ENCODE peak calls at places on chromosomes 4 and X, in four cellular contexts. D is H1, V is H9, R is IMR-90. Q is an unnamed sample.

GRCh38 chr4:92812652-92813051 is 508.9 kb downstream of the GRID2 start:
- DNase-seq in D (no peak), V (no peak), R (no peak), Q (no peak)

GRCh38 chr4:17865866-17866363 is 55.1 kb downstream of the NCAPG start:
- DNase-seq in D (no peak), V (no peak), R (no peak), Q (no peak)

GRCh38 chrX:39174761-39175417 is 373.6 kb downstream of the MID1IP1 start:
- DNase-seq in D (no peak), V (no peak), R (no peak), Q (no peak)

GRCh38 chr4:187283306-187283705 is 559.6 kb upstream of the FAT1 start:
- DNase-seq in D (no peak), V (no peak), R (peak), Q (no peak)

GRCh38 chr4:72326692-72327632 is 242.1 kb downstream of the ADAMTS3 start:
- DNase-seq in D (no peak), V (no peak), R (peak), Q (peak)

GRCh38 chrX:350148-350533 is 31.5 kb upstream of the GTPBP6 start:
- DNase-seq in D (no peak), V (no peak), R (no peak), Q (no peak)

GRCh38 chrX:97685753-97686152 is 802.0 kb downstream of the RPA4 start:
- DNase-seq in D (no peak), V (no peak), R (peak), Q (peak)

GRCh38 chr4:25080571-25080970 is 49.8 kb upstream of the LGI2 start:
- DNase-seq in D (no peak), V (no peak), R (no peak), Q (no peak)

GRCh38 chrX:112834016-112834855 is 6.4 kb downstream of the AMOT start:
- DNase-seq in D (no peak), V (no peak), R (peak), Q (peak)

GRCh38 chr4:69823048-69823447 is 36.9 kb downstream of the SULT1E1 start:
- DNase-seq in D (no peak), V (no peak), R (no peak), Q (no peak)

GRCh38 chrX:1465261-1466231 is 12.8 kb upstream of the ASMTL start:
- DNase-seq in D (no peak), V (peak), R (no peak), Q (no peak)

GRCh38 chr4:123871351-123871750 is 474.8 kb downstream of the SPRY1 start:
- DNase-seq in D (no peak), V (no peak), R (no peak), Q (peak)

GRCh38 chrX:134774190-134775048 is 116.1 kb upstream of the PLAC1 start:
- DNase-seq in D (no peak), V (no peak), R (peak), Q (no peak)

GRCh38 chrX:16436348-16437188 is 213.4 kb upstream of the S100G start:
- DNase-seq in D (peak), V (peak), R (peak), Q (peak)

GRCh38 chr4:175419120-175419774 is 392.8 kb downstream of the GPM6A start:
- DNase-seq in D (no peak), V (no peak), R (peak), Q (peak)

GRCh38 chr4:92968556-92968955 is 664.8 kb downstream of the GRID2 start:
- DNase-seq in D (no peak), V (no peak), R (no peak), Q (no peak)

GRCh38 chrX:120302434-120302833 is 8.8 kb downstream of the TMEM255A start:
- DNase-seq in D (no peak), V (peak), R (no peak), Q (peak)

GRCh38 chrX:47194388-47194787 is 759 bp downstream of the UBA1 start:
- DNase-seq in D (no peak), V (no peak), R (no peak), Q (no peak)

GRCh38 chr4:74675673-74676279 is 118.5 kb downstream of the BTC start:
- DNase-seq in D (no peak), V (no peak), R (peak), Q (peak)

GRCh38 chr4:180675368-180675675 is 1567.9 kb upstream of the TENM3 start:
- DNase-seq in D (no peak), V (no peak), R (no peak), Q (no peak)

GRCh38 chr4:169338246-169338645 is 67.5 kb upstream of the SH3RF1 start:
- DNase-seq in D (no peak), V (no peak), R (peak), Q (no peak)

GRCh38 chr4:53717064-53717549 is 125.8 kb upstream of the LNX1 start:
- DNase-seq in D (no peak), V (no peak), R (peak), Q (no peak)

GRCh38 chr4:187006189-187006618 is 282.5 kb upstream of the FAT1 start:
- DNase-seq in D (no peak), V (no peak), R (peak), Q (no peak)

GRCh38 chrX:15815779-15816452 is 25.6 kb downstream of the ZRSR2 start:
- DNase-seq in D (no peak), V (peak), R (peak), Q (peak)

GRCh38 chrX:23383411-23383810 is 48.8 kb downstream of the PTCHD1 start:
- DNase-seq in D (no peak), V (no peak), R (peak), Q (no peak)

GRCh38 chr4:8368998-8369397 is 71.5 kb downstream of the ACOX3 start:
- DNase-seq in D (no peak), V (no peak), R (no peak), Q (no peak)

GRCh38 chrX:45850197-45850774 is 649.6 kb upstream of the DIPK2B start:
- DNase-seq in D (no peak), V (peak), R (no peak), Q (peak)

GRCh38 chrX:45849261-45849660 is 648.6 kb upstream of the DIPK2B start:
- DNase-seq in D (no peak), V (no peak), R (peak), Q (peak)

GRCh38 chrX:45852884-45853283 is 652.2 kb upstream of the DIPK2B start:
- DNase-seq in D (no peak), V (no peak), R (no peak), Q (peak)

GRCh38 chrX:45850775-45851433 is 650.2 kb upstream of the DIPK2B start:
- DNase-seq in D (no peak), V (peak), R (peak), Q (peak)

DNA sequence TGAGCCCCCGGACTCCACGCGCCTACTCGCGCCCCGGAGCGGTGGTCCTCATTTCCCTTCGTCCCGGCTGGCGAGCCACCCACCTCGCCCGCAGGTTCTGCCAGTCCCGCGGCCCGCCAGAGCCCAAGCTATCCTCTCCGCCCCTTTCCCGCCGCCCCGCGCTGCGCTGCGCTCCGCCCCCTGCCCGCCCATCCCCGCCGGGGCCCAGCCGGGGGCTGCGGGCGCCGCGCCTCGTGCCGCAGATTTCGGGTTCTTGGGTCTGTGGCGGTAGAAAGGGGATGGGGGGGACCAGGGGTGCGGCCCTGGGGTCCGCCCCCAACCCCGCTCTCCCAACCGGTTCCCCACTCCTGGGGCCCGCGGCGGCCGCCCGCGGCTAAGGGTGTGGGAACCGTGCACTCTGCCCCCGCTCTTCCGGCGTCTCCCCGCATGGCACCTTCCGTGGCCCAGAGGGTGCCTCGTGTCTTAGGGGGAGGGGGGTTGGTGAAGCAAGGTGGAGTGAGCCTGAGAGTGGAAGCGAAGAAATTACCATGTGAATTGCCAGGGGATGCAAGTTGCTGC is 650.8 kb upstream of the DIPK2B start:
- DNase-seq in D (peak), V (peak), R (no peak), Q (peak)
- H3K27ac ChIP-seq in D (peak), V (no peak), R (peak), Q (peak)

DNA sequence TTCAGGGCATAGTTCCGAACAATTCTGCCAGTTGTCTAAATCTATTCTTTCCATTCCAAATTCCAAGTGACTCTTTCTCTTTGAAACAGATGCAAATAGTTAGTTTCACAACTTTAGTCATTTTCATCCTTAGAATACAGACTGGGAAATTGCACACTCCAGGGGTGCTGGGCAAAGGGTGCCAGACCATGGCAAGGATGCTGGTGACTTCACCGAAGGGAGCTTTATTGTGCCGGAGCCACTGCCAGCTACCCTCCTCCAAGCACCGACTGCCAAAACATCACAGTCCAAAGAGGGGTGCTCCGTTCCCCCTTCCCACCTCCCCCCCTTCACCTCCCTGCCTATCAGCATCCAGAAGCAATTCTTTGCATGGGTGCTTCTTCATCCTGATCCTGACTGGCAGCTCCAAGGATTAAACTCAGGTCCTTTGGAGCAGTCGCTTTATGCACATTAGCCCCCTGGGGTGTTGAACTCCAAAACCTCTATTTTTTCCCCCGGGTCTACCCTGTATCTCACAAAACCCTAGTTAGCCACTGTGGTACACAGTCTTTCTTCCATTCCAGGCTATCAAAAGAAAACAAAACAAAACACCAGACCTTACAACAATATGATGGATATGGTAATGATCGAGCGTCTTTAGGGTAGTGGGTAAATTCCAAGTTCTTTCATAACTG is 28.9 kb downstream of the MID1 start:
- DNase-seq in D (no peak), V (no peak), R (no peak), Q (no peak)
- H2BK120ac ChIP-seq in D (no peak), V (no peak), R (no peak), Q (no peak)

DNA sequence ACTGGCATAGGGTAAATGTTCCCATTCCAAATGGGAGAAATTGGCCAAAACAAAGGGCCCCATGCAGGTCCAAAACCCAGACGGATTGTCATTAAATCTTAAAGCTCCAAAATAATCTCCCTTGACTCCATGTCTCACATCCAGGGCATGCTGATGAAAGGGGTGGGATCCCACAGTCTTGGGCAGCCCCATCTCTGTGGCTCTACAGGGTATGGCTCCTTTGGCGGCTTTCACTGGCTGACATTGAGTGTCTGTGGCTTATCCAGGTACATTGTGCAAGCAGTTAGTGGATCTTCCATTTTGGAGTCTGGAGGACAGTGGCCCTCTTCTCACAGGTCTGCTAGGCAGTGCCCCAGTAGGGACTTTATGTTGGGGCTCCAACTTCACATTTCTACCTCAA is 772.9 kb upstream of the INTU start:
- DNase-seq in D (no peak), V (no peak), R (no peak), Q (no peak)
- H4K5ac ChIP-seq in D (no peak), V (no peak), R (no peak), Q (no peak)

DNA sequence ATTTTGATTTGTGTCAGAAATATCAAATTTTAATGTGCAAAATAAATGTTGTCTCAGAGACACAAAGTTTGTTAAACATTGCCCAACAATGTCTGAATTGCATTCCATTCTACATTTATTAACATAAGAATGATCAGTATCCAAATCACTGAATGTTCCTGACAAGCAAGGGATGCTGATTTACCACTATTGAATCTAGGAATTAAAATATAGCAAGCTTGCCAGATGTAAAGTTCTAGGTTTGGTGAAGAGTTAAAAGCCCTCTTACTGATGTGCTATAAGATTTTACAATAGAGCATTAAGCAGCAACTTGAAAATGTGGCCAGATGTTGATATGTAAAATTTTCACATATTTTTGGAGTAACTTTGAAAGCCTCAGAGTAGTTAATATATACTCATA is 489.3 kb upstream of the CTSO start:
- DNase-seq in D (no peak), V (no peak), R (no peak), Q (peak)
- H3K27ac ChIP-seq in D (no peak), V (no peak), R (no peak), Q (no peak)

Q was measured in mesendoderm.